ENCODE peak calls at places on chromosomes 2 and 18, in five cellular contexts. I is stomach; Q is T-helper 1 cell; K is activated CD4-positive, alpha-beta T cell treated with anti-CD3 and anti-CD28 coated beads, Interleukin-2, amount 50 U/mL, for 48 hours; M is astrocyte. N is an unnamed sample.

GRCh38 chr2:68237404-68237803 is 14.9 kb downstream of the PPP3R1 start:
- DNase-seq in I (no peak), Q (no peak), K (no peak), M (peak; percentile 68), N (no peak)

GRCh38 chr2:219058541-219059374 is 2.0 kb downstream of the IHH start:
- DNase-seq in I (peak; percentile 94), Q (no peak), K (peak; percentile 8), M (no peak), N (no peak)

GRCh38 chr2:224084266-224084892 is 45.3 kb upstream of the SERPINE2 start:
- DNase-seq in I (no peak), Q (no peak), K (no peak), M (no peak), N (no peak)

GRCh38 chr2:68365087-68365486 is at the start of gene PLEK:
- DNase-seq in I (peak; percentile 60), Q (no peak), K (no peak), M (no peak), N (no peak)

GRCh38 chr18:22309191-22309590 is 108.5 kb downstream of the CTAGE1 start:
- DNase-seq in I (no peak), Q (no peak), K (no peak), M (peak; percentile 84), N (no peak)

GRCh38 chr2:191303349-191304005 is 58.3 kb downstream of the MYO1B start:
- DNase-seq in I (no peak), Q (no peak), K (no peak), M (no peak), N (no peak)

GRCh38 chr18:43978174-43978573 is 700.9 kb upstream of the SYT4 start:
- DNase-seq in I (no peak), Q (no peak), K (no peak), M (no peak), N (no peak)

GRCh38 chr2:226601881-226602280 is 197.7 kb downstream of the IRS1 start:
- DNase-seq in I (no peak), Q (no peak), K (no peak), M (peak; percentile 84), N (no peak)

GRCh38 chr2:74233648-74234047 is 35.2 kb downstream of the MTHFD2 start:
- DNase-seq in I (peak; percentile 19), Q (no peak), K (no peak), M (no peak), N (no peak)

GRCh38 chr18:61965306-61965705 is 72.5 kb upstream of the RNF152 start:
- DNase-seq in I (no peak), Q (no peak), K (no peak), M (peak; percentile 37), N (no peak)

GRCh38 chr18:70422061-70422965 is 133.5 kb downstream of the SOCS6 start:
- DNase-seq in I (peak; percentile 80), Q (no peak), K (peak; percentile 9), M (peak; percentile 96), N (no peak)

GRCh38 chr2:235757212-235757611 is 263.4 kb downstream of the AGAP1 start:
- DNase-seq in I (no peak), Q (no peak), K (no peak), M (no peak), N (no peak)

GRCh38 chr2:173441222-173441621 is 86.5 kb downstream of the CDCA7 start:
- DNase-seq in I (no peak), Q (no peak), K (no peak), M (peak; percentile 34), N (no peak)

GRCh38 chr2:189088566-189089225 is 90.9 kb downstream of the COL5A2 start:
- DNase-seq in I (no peak), Q (no peak), K (no peak), M (no peak), N (no peak)

GRCh38 chr2:164220250-164220649 is 401.0 kb downstream of the GRB14 start:
- DNase-seq in I (no peak), Q (no peak), K (no peak), M (peak; percentile 9), N (no peak)

GRCh38 chr2:16511041-16511440 is 154.6 kb downstream of the CYRIA start:
- DNase-seq in I (no peak), Q (no peak), K (no peak), M (no peak), N (no peak)

GRCh38 chr2:223457301-223457700 is 144.9 kb downstream of the SCG2 start:
- DNase-seq in I (no peak), Q (no peak), K (no peak), M (peak; percentile 22), N (no peak)

GRCh38 chr2:241080405-241081189 is 21.5 kb downstream of the MTERF4 start:
- DNase-seq in I (no peak), Q (no peak), K (no peak), M (no peak), N (no peak)

GRCh38 chr2:99615247-99615771 is 125.5 kb upstream of the REV1 start:
- DNase-seq in I (no peak), Q (no peak), K (no peak), M (no peak), N (no peak)

GRCh38 chr2:224816816-224817215 is 100.7 kb upstream of the CCDC195 start:
- DNase-seq in I (no peak), Q (no peak), K (no peak), M (peak; percentile 88), N (no peak)

GRCh38 chr18:45566025-45566740 is 49.1 kb upstream of the SLC14A2 start:
- DNase-seq in I (no peak), Q (no peak), K (no peak), M (peak; percentile 97), N (no peak)

GRCh38 chr2:169107645-169108044 is 38.3 kb downstream of the DHRS9 start:
- DNase-seq in I (no peak), Q (no peak), K (no peak), M (no peak), N (peak; percentile 5)

GRCh38 chr2:209240204-209240603 is 183.6 kb upstream of the MAP2 start:
- DNase-seq in I (no peak), Q (no peak), K (no peak), M (no peak), N (no peak)

GRCh38 chr2:240972636-240973521 is 25.5 kb upstream of the SNED1 start:
- DNase-seq in I (peak; percentile 48), Q (no peak), K (no peak), M (peak; percentile 14), N (no peak)

GRCh38 chr2:102258386-102259074 is 52.8 kb upstream of the IL1RL1 start:
- DNase-seq in I (no peak), Q (no peak), K (peak; percentile 41), M (peak; percentile 97), N (no peak)

GRCh38 chr2:68438455-68439303 is 28.4 kb downstream of the FBXO48 start:
- DNase-seq in I (no peak), Q (no peak), K (no peak), M (no peak), N (no peak)

GRCh38 chr18:30625961-30626360 is 416.6 kb downstream of the DSC3 start:
- DNase-seq in I (no peak), Q (no peak), K (no peak), M (no peak), N (no peak)

GRCh38 chr2:73089270-73090030 is 17.9 kb upstream of the SFXN5 start:
- DNase-seq in I (peak; percentile 36), Q (no peak), K (no peak), M (peak; percentile 100), N (no peak)